ENCODE peak calls at places on chromosomes 12 and 14, in eight cellular contexts. D is anterior cingulate cortex, J is bronchial epithelial cell, T is NCI-H1694, O is endothelial cell, E is fibroblast of lung, A is cardiac fibroblast, H is B cell. F is an unnamed sample.
A peak's percentile ranks its signal among the peaks of the same experiment; 100 is the strongest.

GRCh38 chr12:67456281-67456918 is 187.2 kb downstream of the CAND1 start:
- DNase-seq in D (no peak), J (peak; percentile 68), T (peak; percentile 92), O (no peak), E (peak; percentile 90), A (peak; percentile 82), H (no peak), F (no peak)

GRCh38 chr12:75446857-75447256 is 33.7 kb upstream of the GLIPR1 start:
- DNase-seq in D (no peak), J (peak; percentile 94), T (no peak), O (no peak), E (peak; percentile 85), A (peak; percentile 84), H (no peak), F (no peak)

GRCh38 chr12:89319111-89319510 is 33.2 kb downstream of the DUSP6 start:
- DNase-seq in D (no peak), J (peak; percentile 82), T (no peak), O (no peak), E (no peak), A (peak; percentile 13), H (no peak), F (no peak)

GRCh38 chr14:90576581-90576980 is 179.8 kb downstream of the CALM1 start:
- DNase-seq in D (no peak), J (no peak), T (no peak), O (no peak), E (peak; percentile 26), A (peak; percentile 40), H (no peak), F (peak; percentile 5)

GRCh38 chr12:115203661-115204060 is 519.7 kb upstream of the TBX3 start:
- DNase-seq in D (no peak), J (no peak), T (no peak), O (no peak), E (peak; percentile 82), A (peak; percentile 17), H (no peak), F (no peak)

GRCh38 chr12:101372431-101372830 is 35.1 kb downstream of the ARL1 start:
- DNase-seq in D (no peak), J (no peak), T (no peak), O (no peak), E (no peak), A (no peak), H (no peak), F (no peak)

GRCh38 chr14:26993541-26993940 is 395.7 kb upstream of the NOVA1 start:
- DNase-seq in D (no peak), J (peak; percentile 4), T (no peak), O (no peak), E (no peak), A (no peak), H (no peak), F (no peak)

GRCh38 chr12:22755629-22756028 is 130.7 kb downstream of the ETNK1 start:
- DNase-seq in D (no peak), J (no peak), T (no peak), O (no peak), E (no peak), A (no peak), H (no peak), F (no peak)

GRCh38 chr14:104891121-104891551 is 26.1 kb downstream of the CEP170B start:
- DNase-seq in D (no peak), J (no peak), T (no peak), O (no peak), E (no peak), A (no peak), H (peak; percentile 31), F (no peak)

GRCh38 chr12:124456652-124457152 is 110.7 kb downstream of the NCOR2 start:
- DNase-seq in D (no peak), J (no peak), T (no peak), O (peak; percentile 42), E (no peak), A (no peak), H (peak; percentile 62), F (peak; percentile 78)

GRCh38 chr12:105741786-105742566 is 396.8 kb downstream of the NUAK1 start:
- DNase-seq in D (no peak), J (peak; percentile 92), T (peak; percentile 46), O (no peak), E (peak; percentile 93), A (peak; percentile 97), H (no peak), F (no peak)

GRCh38 chr12:127174881-127175280 is 1092.1 kb upstream of the TMEM132C start:
- DNase-seq in D (no peak), J (no peak), T (no peak), O (no peak), E (no peak), A (peak; percentile 56), H (no peak), F (no peak)

GRCh38 chr12:8779281-8779680 is 43.1 kb upstream of the A2ML1 start:
- DNase-seq in D (no peak), J (no peak), T (no peak), O (no peak), E (no peak), A (no peak), H (no peak), F (no peak)

GRCh38 chr14:103550451-103551337 is 11.8 kb downstream of the BAG5 start:
- DNase-seq in D (no peak), J (no peak), T (no peak), O (no peak), E (no peak), A (no peak), H (no peak), F (no peak)

GRCh38 chr12:10641735-10642500 is 28.5 kb upstream of the MAGOHB start:
- DNase-seq in D (no peak), J (peak; percentile 90), T (no peak), O (no peak), E (peak; percentile 56), A (peak; percentile 84), H (no peak), F (no peak)

GRCh38 chr14:26370118-26370517 is 227.7 kb downstream of the NOVA1 start:
- DNase-seq in D (no peak), J (no peak), T (peak; percentile 5), O (no peak), E (peak; percentile 11), A (no peak), H (no peak), F (no peak)

GRCh38 chr12:119444462-119445044 is 110.0 kb downstream of the CCDC60 start:
- DNase-seq in D (peak; percentile 6), J (peak; percentile 48), T (peak; percentile 37), O (peak; percentile 62), E (peak; percentile 27), A (peak; percentile 46), H (no peak), F (peak; percentile 37)

GRCh38 chr12:7188557-7189397 is 709 bp upstream of the PEX5 start:
- DNase-seq in D (peak; percentile 68), J (peak; percentile 87), T (peak; percentile 53), O (peak; percentile 80), E (peak; percentile 79), A (peak; percentile 81), H (peak; percentile 51), F (peak; percentile 97)

GRCh38 chr12:9750276-9751203 is 10.2 kb downstream of the CD69 start:
- DNase-seq in D (peak; percentile 9), J (peak; percentile 59), T (peak; percentile 51), O (peak; percentile 54), E (peak; percentile 56), A (peak; percentile 75), H (peak; percentile 63), F (no peak)

GRCh38 chr14:39491134-39491541 is 58.9 kb upstream of the FBXO33 start:
- DNase-seq in D (no peak), J (peak; percentile 28), T (peak; percentile 62), O (no peak), E (peak; percentile 33), A (peak; percentile 66), H (no peak), F (no peak)

GRCh38 chr14:35525695-35526094 is 8.3 kb upstream of the INSM2 start:
- DNase-seq in D (no peak), J (no peak), T (no peak), O (no peak), E (no peak), A (no peak), H (no peak), F (no peak)

GRCh38 chr12:90984114-90984513 is 20.7 kb downstream of the EPYC start:
- DNase-seq in D (no peak), J (no peak), T (no peak), O (no peak), E (no peak), A (no peak), H (no peak), F (no peak)

GRCh38 chr12:113899844-113900471 is 66.2 kb downstream of the RBM19 start:
- DNase-seq in D (peak; percentile 5), J (peak; percentile 68), T (no peak), O (no peak), E (no peak), A (no peak), H (no peak), F (no peak)

GRCh38 chr12:110270125-110270962 is 10.7 kb upstream of the ATP2A2 start:
- DNase-seq in D (no peak), J (peak; percentile 50), T (peak; percentile 59), O (no peak), E (peak; percentile 51), A (peak; percentile 46), H (no peak), F (no peak)